ENCODE peak calls at places on chromosomes 16 and 17, in four cellular contexts. One of them, this sample, is unnamed.

GRCh38 chr17:75277664-75278071 is 6.6 kb upstream of the MIF4GD start:
- DNase-seq in GM04504: peak; percentile 75
- DNase-seq in A549: no peak
- DNase-seq in NCI-H1417: no peak
- DNase-seq in this sample: no peak

GRCh38 chr16:83714286-83714685 is 93.5 kb upstream of the HSBP1 start:
- DNase-seq in GM04504: no peak
- DNase-seq in A549: no peak
- DNase-seq in NCI-H1417: no peak
- DNase-seq in this sample: no peak

GRCh38 chr16:8863594-8864424 is 5.0 kb downstream of the CARHSP1 start:
- DNase-seq in GM04504: no peak
- DNase-seq in A549: no peak
- DNase-seq in NCI-H1417: no peak
- DNase-seq in this sample: no peak

GRCh38 chr17:4747847-4748246 is 8.1 kb upstream of the CXCL16 start:
- DNase-seq in GM04504: no peak
- DNase-seq in A549: no peak
- DNase-seq in NCI-H1417: no peak
- DNase-seq in this sample: no peak

GRCh38 chr16:83015871-83016270 is 389.1 kb downstream of the CDH13 start:
- DNase-seq in GM04504: peak; percentile 26
- DNase-seq in A549: no peak
- DNase-seq in NCI-H1417: no peak
- DNase-seq in this sample: no peak

GRCh38 chr17:30476726-30477082 is 504 bp upstream of the GOSR1 start:
- DNase-seq in GM04504: no peak
- DNase-seq in A549: no peak
- DNase-seq in NCI-H1417: no peak
- DNase-seq in this sample: no peak

GRCh38 chr17:13484020-13484419 is 117.7 kb downstream of the HS3ST3A1 start:
- DNase-seq in GM04504: peak; percentile 18
- DNase-seq in A549: no peak
- DNase-seq in NCI-H1417: no peak
- DNase-seq in this sample: peak; percentile 33

GRCh38 chr17:49987681-49988441 is 7.2 kb downstream of the DLX3 start:
- DNase-seq in GM04504: no peak
- DNase-seq in A549: no peak
- DNase-seq in NCI-H1417: peak; percentile 71
- DNase-seq in this sample: no peak

GRCh38 chr16:82625066-82625968 is 1.5 kb upstream of the CDH13 start:
- DNase-seq in GM04504: no peak
- DNase-seq in A549: no peak
- DNase-seq in NCI-H1417: no peak
- DNase-seq in this sample: no peak

GRCh38 chr17:4003131-4003500 is 38.9 kb upstream of the ATP2A3 start:
- DNase-seq in GM04504: no peak
- DNase-seq in A549: no peak
- DNase-seq in NCI-H1417: no peak
- DNase-seq in this sample: no peak

GRCh38 chr16:85393674-85394510 is 219.2 kb upstream of the GSE1 start:
- DNase-seq in GM04504: peak; percentile 15
- DNase-seq in A549: peak; percentile 84
- DNase-seq in NCI-H1417: no peak
- DNase-seq in this sample: no peak

GRCh38 chr17:62807812-62808575 is at the start of gene MARCHF10:
- DNase-seq in GM04504: no peak
- DNase-seq in A549: no peak
- DNase-seq in NCI-H1417: peak; percentile 93
- DNase-seq in this sample: no peak

GRCh38 chr17:43545383-43545632 is 832 bp downstream of the ETV4 start:
- DNase-seq in GM04504: no peak
- DNase-seq in A549: peak; percentile 87
- DNase-seq in NCI-H1417: peak; percentile 27
- DNase-seq in this sample: no peak

GRCh38 chr16:57999366-57999970 is 1.0 kb downstream of the ZNF319 start:
- DNase-seq in GM04504: no peak
- DNase-seq in A549: no peak
- DNase-seq in NCI-H1417: no peak
- DNase-seq in this sample: no peak

GRCh38 chr17:61390479-61390791 is 9.2 kb upstream of the TBX2 start:
- DNase-seq in GM04504: no peak
- DNase-seq in A549: no peak
- DNase-seq in NCI-H1417: no peak
- DNase-seq in this sample: no peak

GRCh38 chr16:26070595-26071170 is 378.9 kb downstream of the HS3ST4 start:
- DNase-seq in GM04504: no peak
- DNase-seq in A549: no peak
- DNase-seq in NCI-H1417: no peak
- DNase-seq in this sample: no peak

GRCh38 chr17:77216435-77216980 is 75.7 kb downstream of the SEC14L1 start:
- DNase-seq in GM04504: no peak
- DNase-seq in A549: no peak
- DNase-seq in NCI-H1417: no peak
- DNase-seq in this sample: no peak

GRCh38 chr16:22375117-22375962 is 921 bp upstream of the CDR2 start:
- DNase-seq in GM04504: no peak
- DNase-seq in A549: no peak
- DNase-seq in NCI-H1417: no peak
- DNase-seq in this sample: no peak

GRCh38 chr16:79599837-79600635 is 501 bp downstream of the MAF start:
- DNase-seq in GM04504: no peak
- DNase-seq in A549: peak; percentile 19
- DNase-seq in NCI-H1417: peak; percentile 79
- DNase-seq in this sample: no peak

GRCh38 chr17:70041061-70041460 is 34.0 kb upstream of the KCNJ16 start:
- DNase-seq in GM04504: no peak
- DNase-seq in A549: no peak
- DNase-seq in NCI-H1417: no peak
- DNase-seq in this sample: no peak